ENCODE peak calls at places on chromosomes 11 and 22, in ten cellular contexts. A is psoas muscle, J is tibial nerve, Z is HCT116, C is sigmoid colon, S is A549, R is heart left ventricle, H is brain microvascular endothelial cell, M is AG04450, I is heart right ventricle. Q is an unnamed sample.

GRCh38 chr11:112453601-112454577 is 193.2 kb upstream of the PLET1 start:
- DNase-seq in C (no peak), M (no peak), R (no peak), A (peak), H (peak), I (peak), Z (peak), J (no peak), S (peak), Q (no peak)

GRCh38 chr11:95684170-95684569 is 105.4 kb downstream of the FAM76B start:
- DNase-seq in Z (no peak), H (no peak), I (no peak), J (no peak), S (no peak), C (no peak), M (no peak), R (no peak), A (no peak), Q (no peak)

GRCh38 chr11:74681686-74682651 is 49.3 kb downstream of the CHRDL2 start:
- DNase-seq in I (peak), J (no peak), Z (no peak), R (peak), M (no peak), H (no peak), A (peak), S (no peak), C (peak), Q (peak)

GRCh38 chr22:46734830-46735453 is 3.1 kb downstream of the CERK start:
- DNase-seq in M (no peak), A (no peak), I (no peak), R (no peak), Z (no peak), J (no peak), C (no peak), H (no peak), S (no peak), Q (no peak)

GRCh38 chr11:122706261-122706660 is 50.7 kb downstream of the UBASH3B start:
- DNase-seq in R (no peak), S (no peak), J (no peak), C (no peak), M (no peak), A (no peak), I (no peak), Z (no peak), H (no peak), Q (no peak)

GRCh38 chr11:57491371-57492061 is 24.0 kb downstream of the SLC43A1 start:
- DNase-seq in Z (no peak), M (no peak), H (peak), S (no peak), R (no peak), J (no peak), A (peak), I (no peak), C (no peak), Q (no peak)

GRCh38 chr11:119975561-119976152 is 162.3 kb downstream of the TRIM29 start:
- DNase-seq in S (no peak), M (no peak), Z (no peak), C (no peak), H (no peak), A (no peak), J (no peak), I (peak), R (no peak), Q (no peak)

GRCh38 chr22:35102663-35103062 is 36.7 kb downstream of the ISX start:
- DNase-seq in J (no peak), C (no peak), A (no peak), Z (no peak), S (peak), R (no peak), M (no peak), I (no peak), H (peak), Q (no peak)

GRCh38 chr11:12330491-12331231 is 46.7 kb upstream of the PARVA start:
- DNase-seq in J (no peak), H (peak), C (no peak), S (no peak), Z (no peak), A (no peak), R (no peak), I (no peak), M (no peak), Q (no peak)

GRCh38 chr11:101907826-101908225 is 7.0 kb upstream of the CEP126 start:
- DNase-seq in C (no peak), M (no peak), J (no peak), R (no peak), Z (no peak), H (no peak), A (no peak), S (no peak), I (no peak), Q (no peak)

GRCh38 chr11:78711732-78712131 is 137.1 kb upstream of the NARS2 start:
- DNase-seq in C (no peak), S (no peak), J (no peak), M (no peak), A (no peak), I (no peak), H (no peak), R (no peak), Z (no peak), Q (no peak)

GRCh38 chr11:5196731-5197130 is 3.8 kb downstream of the OR51V1 start:
- DNase-seq in I (no peak), H (no peak), S (no peak), R (no peak), A (no peak), M (no peak), J (no peak), C (no peak), Z (no peak), Q (no peak)

GRCh38 chr11:70826541-70826943 is 425.8 kb downstream of the SHANK2 start:
- DNase-seq in J (no peak), A (no peak), I (no peak), H (no peak), Z (no peak), M (no peak), R (no peak), S (no peak), C (peak), Q (no peak)

GRCh38 chr11:83449338-83449913 is 163.3 kb upstream of the CCDC90B start:
- DNase-seq in Z (no peak), A (no peak), C (no peak), R (no peak), S (no peak), I (no peak), J (no peak), H (no peak), M (no peak), Q (no peak)

GRCh38 chr22:20065896-20066616 is 14.0 kb upstream of the DGCR8 start:
- DNase-seq in I (no peak), S (no peak), Z (no peak), J (no peak), C (no peak), R (no peak), H (no peak), M (no peak), A (no peak), Q (no peak)

GRCh38 chr11:69654660-69655478 is 13.9 kb downstream of the CCND1 start:
- DNase-seq in R (peak), Z (no peak), I (no peak), S (peak), C (peak), H (no peak), A (no peak), J (no peak), M (no peak), Q (no peak)

GRCh38 chr22:25359601-25360261 is 140.3 kb downstream of the CRYBB2 start:
- DNase-seq in J (no peak), A (no peak), C (peak), M (no peak), R (no peak), I (no peak), H (no peak), Z (no peak), S (no peak), Q (no peak)

GRCh38 chr11:75342231-75342918 is 9.1 kb downstream of the ARRB1 start:
- DNase-seq in A (no peak), Z (no peak), I (no peak), M (no peak), R (no peak), J (no peak), S (no peak), H (no peak), C (no peak), Q (peak)

GRCh38 chr11:64120951-64121569 is 44.9 kb downstream of the MACROD1 start:
- DNase-seq in C (peak), R (peak), H (no peak), I (peak), Z (no peak), J (no peak), A (no peak), M (no peak), S (no peak), Q (no peak)

GRCh38 chr11:85854212-85854556 is 999 bp upstream of the CCDC83 start:
- DNase-seq in H (no peak), I (no peak), C (no peak), J (no peak), M (no peak), Z (no peak), R (no peak), A (no peak), S (no peak), Q (no peak)

GRCh38 chr22:31206896-31207687 is 5.0 kb upstream of the LIMK2 start:
- DNase-seq in C (no peak), H (no peak), I (peak), Z (no peak), M (no peak), A (peak), S (no peak), J (no peak), R (no peak), Q (no peak)

GRCh38 chr11:121696947-121697346 is 244.2 kb upstream of the SORL1-AS1 start:
- DNase-seq in S (no peak), R (no peak), C (no peak), M (no peak), H (no peak), I (no peak), J (no peak), Z (no peak), A (no peak), Q (no peak)

GRCh38 chr22:20435436-20436308 is 2.0 kb downstream of the SCARF2 start:
- DNase-seq in S (no peak), M (no peak), C (peak), A (no peak), I (no peak), J (no peak), Z (no peak), H (no peak), R (no peak), Q (no peak)

GRCh38 chr11:128568166-128568778 is 19.1 kb downstream of the ETS1 start:
- DNase-seq in I (peak), C (peak), Z (no peak), M (no peak), R (peak), J (no peak), S (no peak), H (no peak), A (peak), Q (no peak)

GRCh38 chr22:17104336-17104935 is 16.7 kb downstream of the TMEM121B start:
- DNase-seq in J (no peak), A (no peak), Z (no peak), M (no peak), H (no peak), S (no peak), R (no peak), C (peak), I (no peak), Q (no peak)

DNA sequence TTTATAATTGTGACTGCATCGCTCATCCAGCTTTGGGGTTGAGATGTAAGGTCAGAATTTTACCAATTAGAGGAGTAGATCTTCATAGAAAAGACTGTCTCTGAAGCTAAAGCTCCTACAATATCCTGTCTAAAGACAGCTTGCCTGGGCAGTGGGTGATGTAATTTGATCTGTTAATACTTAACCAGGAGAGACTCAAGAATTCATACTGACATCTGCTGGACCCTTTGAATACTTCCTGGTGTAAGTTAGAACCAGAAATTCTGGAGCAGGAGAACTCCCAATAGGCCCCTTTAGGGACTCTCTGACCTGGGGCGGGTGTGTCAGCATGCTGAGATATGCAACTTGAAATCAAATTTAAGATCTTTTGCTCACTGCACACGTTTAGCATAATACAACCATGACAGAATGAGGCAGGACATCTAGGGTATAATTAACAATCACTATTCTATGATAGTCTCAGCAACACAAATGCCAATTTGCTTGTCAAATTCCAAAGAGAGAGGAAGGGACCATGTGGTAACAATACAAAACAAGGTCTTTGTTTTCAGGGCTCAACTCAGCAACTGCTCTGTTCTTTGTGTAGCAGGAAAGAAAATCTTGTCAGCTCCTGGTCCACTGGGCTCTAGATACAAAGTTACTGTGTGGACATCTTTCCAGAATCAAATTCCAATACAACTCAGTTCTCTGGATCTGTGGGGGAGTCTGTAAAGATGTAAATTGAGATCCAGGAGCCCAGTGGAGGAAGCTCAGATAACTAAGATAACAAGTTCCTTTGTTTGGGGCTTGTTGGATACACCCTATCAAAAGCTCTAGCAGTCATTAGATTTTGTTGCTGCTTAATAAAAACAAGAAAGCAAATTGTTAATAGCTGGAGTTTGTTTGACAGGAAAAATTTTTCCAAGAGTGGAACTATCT is 144.0 kb downstream of the INSC start:
- DNase-seq in C (no peak), J (no peak), I (no peak), A (no peak), H (peak), R (no peak), Z (peak), M (no peak), S (peak), Q (no peak)
- TF ChIP-seq CTCF in C (no peak), J (no peak), I (no peak), A (no peak), H (peak), R (no peak), Z (peak), M (peak), S (no peak), Q (no peak)

GRCh38 chr22:45515678-45516077 is 13.0 kb downstream of the FBLN1 start:
- DNase-seq in Z (no peak), R (no peak), I (no peak), H (no peak), M (no peak), S (no peak), A (peak), J (peak), C (no peak), Q (no peak)

GRCh38 chr22:45508814-45509213 is 6.1 kb downstream of the FBLN1 start:
- DNase-seq in Z (no peak), J (no peak), R (no peak), S (no peak), A (no peak), I (no peak), H (no peak), M (no peak), C (no peak), Q (no peak)

GRCh38 chr22:45512363-45512762 is 9.7 kb downstream of the FBLN1 start:
- DNase-seq in J (no peak), A (no peak), H (no peak), S (no peak), M (no peak), C (no peak), R (no peak), I (no peak), Z (no peak), Q (no peak)

GRCh38 chr22:45510376-45511232 is 7.9 kb downstream of the FBLN1 start:
- DNase-seq in J (no peak), A (no peak), C (no peak), Z (no peak), S (no peak), I (no peak), M (no peak), R (no peak), H (no peak), Q (no peak)

GRCh38 chr22:45511847-45512261 is 9.2 kb downstream of the FBLN1 start:
- DNase-seq in I (peak), R (peak), M (peak), S (no peak), Z (no peak), J (peak), H (peak), A (peak), C (peak), Q (no peak)
- H3K27ac ChIP-seq in I (peak), R (peak), M (peak), S (no peak), Z (no peak), J (peak), H (peak), A (peak), C (peak), Q (peak)

DNA sequence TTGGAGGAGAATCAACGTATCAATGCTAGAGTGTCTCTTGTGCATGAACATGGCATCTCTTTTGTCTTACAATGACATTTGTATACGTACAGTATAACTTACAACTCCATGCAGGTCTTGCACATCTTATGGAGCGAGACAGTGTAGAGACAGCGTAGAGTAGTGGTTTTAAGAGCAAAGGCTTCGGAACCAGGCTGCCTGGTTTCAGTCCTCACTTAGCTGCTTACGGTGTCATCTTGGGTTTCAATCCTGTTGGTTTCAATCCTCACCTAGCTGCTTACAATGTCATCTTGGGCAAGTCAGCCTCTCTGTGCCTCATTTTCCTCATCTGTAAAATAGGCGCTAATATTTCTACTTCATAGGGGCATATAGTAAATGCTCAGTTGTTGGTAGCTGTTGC is 98.2 kb downstream of the PACS1 start:
- DNase-seq in H (no peak), R (no peak), Z (no peak), M (no peak), A (no peak), C (no peak), I (no peak), J (no peak), S (no peak), Q (no peak)
- H3K4me3 ChIP-seq in H (no peak), R (no peak), Z (no peak), M (no peak), A (no peak), C (no peak), I (no peak), J (no peak), S (no peak), Q (no peak)

DNA sequence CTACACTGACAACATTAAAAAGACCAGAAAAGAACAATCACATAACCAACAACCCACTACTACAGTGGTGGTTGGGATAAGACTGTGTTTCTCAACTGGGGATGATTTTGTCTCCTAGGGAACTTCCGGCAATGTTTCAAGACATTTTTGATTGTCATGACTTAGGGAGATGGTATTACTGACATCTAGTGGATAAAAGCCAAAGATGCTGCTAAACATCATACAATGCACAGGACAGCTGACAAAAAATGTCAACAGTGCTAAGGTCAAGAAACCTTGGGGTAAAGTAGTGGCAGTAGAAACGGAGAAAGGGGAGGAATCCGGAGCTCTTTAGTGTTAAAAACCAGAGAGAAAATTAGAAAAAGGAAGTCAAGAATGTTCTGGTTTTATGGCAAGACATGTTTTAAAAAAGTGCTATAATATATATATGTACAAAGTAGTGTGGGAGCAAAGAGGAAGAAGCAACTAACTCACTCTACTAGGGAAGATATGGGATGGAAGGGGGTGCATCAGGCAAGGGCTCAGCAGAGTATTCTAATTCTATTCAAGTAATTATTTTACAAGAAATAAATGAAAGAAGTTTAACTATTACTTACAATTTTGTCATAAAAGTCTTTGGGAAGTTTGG is 37.2 kb downstream of the CKAP5 start:
- DNase-seq in J (no peak), A (no peak), C (no peak), M (no peak), H (peak), R (no peak), I (no peak), S (peak), Z (peak), Q (no peak)
- TF ChIP-seq CTCF in J (no peak), A (peak), C (no peak), M (peak), H (peak), R (peak), I (peak), S (peak), Z (peak), Q (no peak)

GRCh38 chr11:71998061-71998460 is 648 bp upstream of the IL18BP start:
- DNase-seq in C (no peak), A (no peak), R (no peak), H (no peak), M (no peak), I (no peak), Z (no peak), S (no peak), J (no peak), Q (no peak)

GRCh38 chr11:71997594-71997993 is 1.1 kb upstream of the IL18BP start:
- DNase-seq in M (no peak), A (no peak), H (no peak), J (no peak), Z (no peak), I (no peak), C (no peak), S (no peak), R (no peak), Q (no peak)

GRCh38 chr11:71999813-72000590 is 1.3 kb downstream of the IL18BP start:
- DNase-seq in Z (no peak), A (no peak), R (no peak), S (no peak), M (no peak), J (no peak), C (peak), H (no peak), I (no peak), Q (no peak)

GRCh38 chr11:71999360-71999759 is 651 bp downstream of the IL18BP start:
- DNase-seq in S (no peak), R (peak), J (no peak), Z (no peak), I (peak), A (no peak), M (no peak), C (peak), H (no peak), Q (no peak)

GRCh38 chr11:71998649-71999310 is at the start of gene IL18BP:
- DNase-seq in S (no peak), I (peak), J (no peak), R (peak), A (no peak), Z (no peak), M (no peak), C (peak), H (no peak), Q (no peak)
- H3K27ac ChIP-seq in S (peak), I (peak), J (peak), R (peak), A (peak), Z (no peak), M (peak), C (peak), H (no peak), Q (peak)

GRCh38 chr22:38258895-38259294 is 13.9 kb downstream of the TMEM184B start:
- DNase-seq in I (peak), A (no peak), S (no peak), M (no peak), J (no peak), C (peak), H (peak), R (peak), Z (no peak), Q (peak)

GRCh38 chr22:38262051-38262795 is 10.6 kb downstream of the TMEM184B start:
- DNase-seq in I (no peak), S (no peak), R (peak), H (no peak), Z (no peak), J (no peak), A (peak), M (no peak), C (peak), Q (no peak)

GRCh38 chr22:38259370-38259769 is 13.4 kb downstream of the TMEM184B start:
- DNase-seq in M (no peak), J (no peak), H (no peak), R (no peak), I (no peak), Z (no peak), S (no peak), C (no peak), A (no peak), Q (no peak)

GRCh38 chr22:38260760-38261477 is 11.9 kb downstream of the TMEM184B start:
- DNase-seq in R (no peak), A (no peak), I (no peak), J (no peak), M (no peak), Z (no peak), S (no peak), C (no peak), H (no peak), Q (no peak)

GRCh38 chr22:38261478-38261803 is 11.4 kb downstream of the TMEM184B start:
- DNase-seq in C (no peak), H (no peak), S (no peak), Z (no peak), M (no peak), I (no peak), R (no peak), A (no peak), J (no peak), Q (no peak)
- H3K4me3 ChIP-seq in C (no peak), H (no peak), S (no peak), Z (no peak), M (no peak), I (no peak), R (no peak), A (no peak), J (no peak), Q (peak)

GRCh38 chr11:118572914-118573550 is 823 bp downstream of the ARCN1 start:
- DNase-seq in S (peak), Z (peak), R (no peak), H (peak), I (no peak), M (no peak), A (no peak), J (no peak), C (no peak), Q (no peak)
- TF ChIP-seq CTCF in S (no peak), Z (no peak), R (no peak), H (no peak), I (no peak), M (no peak), A (no peak), J (no peak), C (no peak), Q (no peak)

GRCh38 chr11:62602141-62603071 is 741 bp upstream of the MTA2 start:
- DNase-seq in M (no peak), Z (no peak), J (peak), I (peak), H (no peak), C (peak), R (peak), S (no peak), A (peak), Q (peak)
- H3K27ac ChIP-seq in M (peak), Z (peak), J (peak), I (peak), H (no peak), C (peak), R (peak), S (peak), A (peak), Q (peak)